ENCODE peak calls at places on chromosome 14, in seven cellular contexts. One of them, this sample, is unnamed.

GRCh38 chr14:92105845-92106094 is 612 bp downstream of the ATXN3 start:
- DNase-seq in uterus: peak
- DNase-seq in activated B cell treated with CpG ODN at 0.5 μM for 24 hours: no peak
- DNase-seq in neuronal stem cell: peak
- DNase-seq in GM04504: peak
- DNase-seq in H4: peak
- DNase-seq in spleen: peak
- DNase-seq in this sample: peak

GRCh38 chr14:65230287-65230728 is 128.0 kb upstream of the MAX start:
- DNase-seq in uterus: no peak
- DNase-seq in activated B cell treated with CpG ODN at 0.5 μM for 24 hours: no peak
- DNase-seq in neuronal stem cell: no peak
- DNase-seq in H4: no peak
- DNase-seq in GM04504: no peak
- DNase-seq in spleen: peak
- DNase-seq in this sample: peak

GRCh38 chr14:70789361-70789760 is 20.0 kb downstream of the MAP3K9 start:
- DNase-seq in uterus: no peak
- DNase-seq in activated B cell treated with CpG ODN at 0.5 μM for 24 hours: no peak
- DNase-seq in GM04504: peak
- DNase-seq in spleen: no peak
- DNase-seq in H4: no peak
- DNase-seq in neuronal stem cell: no peak
- DNase-seq in this sample: no peak

GRCh38 chr14:89615421-89615820 is 198.4 kb upstream of the FOXN3 start:
- DNase-seq in H4: no peak
- DNase-seq in spleen: no peak
- DNase-seq in uterus: no peak
- DNase-seq in neuronal stem cell: no peak
- DNase-seq in activated B cell treated with CpG ODN at 0.5 μM for 24 hours: no peak
- DNase-seq in GM04504: no peak
- DNase-seq in this sample: no peak

GRCh38 chr14:92244805-92245204 is 78.2 kb upstream of the SLC24A4 start:
- DNase-seq in uterus: no peak
- DNase-seq in H4: no peak
- DNase-seq in GM04504: no peak
- DNase-seq in neuronal stem cell: no peak
- DNase-seq in spleen: no peak
- DNase-seq in activated B cell treated with CpG ODN at 0.5 μM for 24 hours: no peak
- DNase-seq in this sample: no peak

GRCh38 chr14:96275182-96276112 is 19.4 kb downstream of the BDKRB1 start:
- DNase-seq in uterus: peak
- DNase-seq in H4: peak
- DNase-seq in spleen: peak
- DNase-seq in GM04504: peak
- DNase-seq in activated B cell treated with CpG ODN at 0.5 μM for 24 hours: peak
- DNase-seq in neuronal stem cell: peak
- DNase-seq in this sample: peak

GRCh38 chr14:83885748-83886382 is 1644.1 kb upstream of the FLRT2 start:
- DNase-seq in H4: no peak
- DNase-seq in GM04504: no peak
- DNase-seq in spleen: no peak
- DNase-seq in uterus: no peak
- DNase-seq in activated B cell treated with CpG ODN at 0.5 μM for 24 hours: no peak
- DNase-seq in neuronal stem cell: no peak
- DNase-seq in this sample: no peak

GRCh38 chr14:77301103-77301502 is 19.6 kb downstream of the POMT2 start:
- DNase-seq in H4: peak
- DNase-seq in activated B cell treated with CpG ODN at 0.5 μM for 24 hours: peak
- DNase-seq in GM04504: peak
- DNase-seq in uterus: peak
- DNase-seq in spleen: peak
- DNase-seq in neuronal stem cell: peak
- DNase-seq in this sample: peak

GRCh38 chr14:82125963-82126362 is 592.3 kb upstream of the SEL1L start:
- DNase-seq in H4: no peak
- DNase-seq in GM04504: no peak
- DNase-seq in uterus: no peak
- DNase-seq in neuronal stem cell: no peak
- DNase-seq in activated B cell treated with CpG ODN at 0.5 μM for 24 hours: no peak
- DNase-seq in spleen: no peak
- DNase-seq in this sample: no peak

GRCh38 chr14:56199095-56199975 is 81.1 kb downstream of the PELI2 start:
- DNase-seq in activated B cell treated with CpG ODN at 0.5 μM for 24 hours: no peak
- DNase-seq in H4: peak
- DNase-seq in GM04504: peak
- DNase-seq in uterus: peak
- DNase-seq in spleen: no peak
- DNase-seq in neuronal stem cell: no peak
- DNase-seq in this sample: no peak

GRCh38 chr14:34580381-34580780 is 40.9 kb upstream of the EAPP start:
- DNase-seq in uterus: peak
- DNase-seq in neuronal stem cell: no peak
- DNase-seq in spleen: peak
- DNase-seq in GM04504: no peak
- DNase-seq in H4: no peak
- DNase-seq in activated B cell treated with CpG ODN at 0.5 μM for 24 hours: no peak
- DNase-seq in this sample: no peak

GRCh38 chr14:69354383-69355154 is 43.5 kb downstream of the ERH start:
- DNase-seq in uterus: no peak
- DNase-seq in activated B cell treated with CpG ODN at 0.5 μM for 24 hours: peak
- DNase-seq in neuronal stem cell: no peak
- DNase-seq in GM04504: no peak
- DNase-seq in spleen: peak
- DNase-seq in H4: no peak
- DNase-seq in this sample: no peak

GRCh38 chr14:102370305-102370809 is 7.6 kb downstream of the TECPR2 start:
- DNase-seq in activated B cell treated with CpG ODN at 0.5 μM for 24 hours: no peak
- DNase-seq in spleen: peak
- DNase-seq in GM04504: no peak
- DNase-seq in H4: no peak
- DNase-seq in neuronal stem cell: no peak
- DNase-seq in uterus: no peak
- DNase-seq in this sample: no peak

GRCh38 chr14:64510825-64511679 is 6.5 kb downstream of the ZBTB1 start:
- DNase-seq in uterus: peak
- DNase-seq in activated B cell treated with CpG ODN at 0.5 μM for 24 hours: no peak
- DNase-seq in spleen: no peak
- DNase-seq in GM04504: peak
- DNase-seq in neuronal stem cell: peak
- DNase-seq in H4: peak
- DNase-seq in this sample: peak

GRCh38 chr14:76480426-76480825 is 104.5 kb downstream of the ESRRB start:
- DNase-seq in spleen: no peak
- DNase-seq in uterus: no peak
- DNase-seq in H4: no peak
- DNase-seq in activated B cell treated with CpG ODN at 0.5 μM for 24 hours: no peak
- DNase-seq in GM04504: no peak
- DNase-seq in neuronal stem cell: no peak
- DNase-seq in this sample: no peak

GRCh38 chr14:81169711-81170103 is 51.1 kb downstream of the GTF2A1 start:
- DNase-seq in GM04504: no peak
- DNase-seq in activated B cell treated with CpG ODN at 0.5 μM for 24 hours: no peak
- DNase-seq in H4: no peak
- DNase-seq in uterus: peak
- DNase-seq in spleen: peak
- DNase-seq in neuronal stem cell: no peak
- DNase-seq in this sample: peak

GRCh38 chr14:100772607-100773165 is 46.0 kb downstream of the DLK1 start:
- DNase-seq in uterus: no peak
- DNase-seq in GM04504: no peak
- DNase-seq in H4: no peak
- DNase-seq in spleen: peak
- DNase-seq in activated B cell treated with CpG ODN at 0.5 μM for 24 hours: no peak
- DNase-seq in neuronal stem cell: no peak
- DNase-seq in this sample: no peak

GRCh38 chr14:61329478-61330051 is 8.2 kb downstream of the PRKCH start:
- DNase-seq in activated B cell treated with CpG ODN at 0.5 μM for 24 hours: no peak
- DNase-seq in neuronal stem cell: no peak
- DNase-seq in uterus: no peak
- DNase-seq in H4: no peak
- DNase-seq in spleen: no peak
- DNase-seq in GM04504: no peak
- DNase-seq in this sample: no peak

GRCh38 chr14:96037891-96038557 is 1.1 kb upstream of the C14orf132 start:
- DNase-seq in H4: peak
- DNase-seq in activated B cell treated with CpG ODN at 0.5 μM for 24 hours: no peak
- DNase-seq in GM04504: no peak
- DNase-seq in neuronal stem cell: no peak
- DNase-seq in uterus: peak
- DNase-seq in spleen: no peak
- DNase-seq in this sample: no peak

GRCh38 chr14:100092832-100093231 is 27.6 kb downstream of the EVL start:
- DNase-seq in H4: no peak
- DNase-seq in spleen: no peak
- DNase-seq in activated B cell treated with CpG ODN at 0.5 μM for 24 hours: no peak
- DNase-seq in uterus: no peak
- DNase-seq in neuronal stem cell: no peak
- DNase-seq in GM04504: no peak
- DNase-seq in this sample: no peak

GRCh38 chr14:43540948-43541347 is 966.1 kb downstream of the FSCB start:
- DNase-seq in activated B cell treated with CpG ODN at 0.5 μM for 24 hours: no peak
- DNase-seq in neuronal stem cell: no peak
- DNase-seq in uterus: no peak
- DNase-seq in H4: peak
- DNase-seq in spleen: no peak
- DNase-seq in GM04504: no peak
- DNase-seq in this sample: no peak

GRCh38 chr14:77902806-77903205 is 102.9 kb downstream of the ADCK1 start:
- DNase-seq in H4: no peak
- DNase-seq in GM04504: no peak
- DNase-seq in uterus: no peak
- DNase-seq in activated B cell treated with CpG ODN at 0.5 μM for 24 hours: no peak
- DNase-seq in neuronal stem cell: no peak
- DNase-seq in spleen: no peak
- DNase-seq in this sample: no peak

GRCh38 chr14:69574266-69574953 is at the start of gene CCDC177:
- DNase-seq in neuronal stem cell: peak
- DNase-seq in spleen: peak
- DNase-seq in uterus: peak
- DNase-seq in GM04504: no peak
- DNase-seq in activated B cell treated with CpG ODN at 0.5 μM for 24 hours: peak
- DNase-seq in H4: peak
- DNase-seq in this sample: peak

GRCh38 chr14:74825008-74825407 is 50.9 kb downstream of the PROX2 start:
- DNase-seq in H4: no peak
- DNase-seq in neuronal stem cell: no peak
- DNase-seq in spleen: no peak
- DNase-seq in activated B cell treated with CpG ODN at 0.5 μM for 24 hours: no peak
- DNase-seq in uterus: no peak
- DNase-seq in GM04504: no peak
- DNase-seq in this sample: no peak

GRCh38 chr14:96251656-96252155 is 4.3 kb upstream of the BDKRB1 start:
- DNase-seq in uterus: no peak
- DNase-seq in H4: no peak
- DNase-seq in GM04504: no peak
- DNase-seq in spleen: no peak
- DNase-seq in activated B cell treated with CpG ODN at 0.5 μM for 24 hours: no peak
- DNase-seq in neuronal stem cell: no peak
- DNase-seq in this sample: no peak

GRCh38 chr14:23095196-23096108 is at the start of gene C14orf119:
- DNase-seq in spleen: peak
- DNase-seq in GM04504: peak
- DNase-seq in activated B cell treated with CpG ODN at 0.5 μM for 24 hours: peak
- DNase-seq in H4: peak
- DNase-seq in neuronal stem cell: peak
- DNase-seq in uterus: peak
- DNase-seq in this sample: peak

GRCh38 chr14:24843494-24843893 is 206.5 kb downstream of the STXBP6 start:
- DNase-seq in activated B cell treated with CpG ODN at 0.5 μM for 24 hours: no peak
- DNase-seq in spleen: no peak
- DNase-seq in uterus: no peak
- DNase-seq in GM04504: no peak
- DNase-seq in H4: peak
- DNase-seq in neuronal stem cell: no peak
- DNase-seq in this sample: no peak

GRCh38 chr14:105067140-105067968 is 2.1 kb upstream of the GPR132 start:
- DNase-seq in activated B cell treated with CpG ODN at 0.5 μM for 24 hours: no peak
- DNase-seq in GM04504: no peak
- DNase-seq in H4: no peak
- DNase-seq in neuronal stem cell: no peak
- DNase-seq in uterus: no peak
- DNase-seq in spleen: peak
- DNase-seq in this sample: no peak

GRCh38 chr14:24817638-24818053 is 183.7 kb upstream of the GZMB start:
- DNase-seq in neuronal stem cell: no peak
- DNase-seq in GM04504: no peak
- DNase-seq in spleen: no peak
- DNase-seq in uterus: no peak
- DNase-seq in activated B cell treated with CpG ODN at 0.5 μM for 24 hours: no peak
- DNase-seq in H4: peak
- DNase-seq in this sample: no peak

GRCh38 chr14:52348796-52349195 is 34.7 kb downstream of the PTGER2 start:
- DNase-seq in spleen: no peak
- DNase-seq in activated B cell treated with CpG ODN at 0.5 μM for 24 hours: no peak
- DNase-seq in H4: peak
- DNase-seq in GM04504: no peak
- DNase-seq in uterus: no peak
- DNase-seq in neuronal stem cell: no peak
- DNase-seq in this sample: no peak

GRCh38 chr14:100413699-100414098 is 90.6 kb downstream of the SLC25A47 start:
- DNase-seq in uterus: no peak
- DNase-seq in H4: no peak
- DNase-seq in neuronal stem cell: no peak
- DNase-seq in spleen: no peak
- DNase-seq in GM04504: no peak
- DNase-seq in activated B cell treated with CpG ODN at 0.5 μM for 24 hours: no peak
- DNase-seq in this sample: no peak

GRCh38 chr14:71658261-71658860 is 273.9 kb upstream of the RGS6 start:
- DNase-seq in spleen: no peak
- DNase-seq in H4: no peak
- DNase-seq in neuronal stem cell: no peak
- DNase-seq in GM04504: no peak
- DNase-seq in activated B cell treated with CpG ODN at 0.5 μM for 24 hours: no peak
- DNase-seq in uterus: no peak
- DNase-seq in this sample: no peak

GRCh38 chr14:95272057-95272456 is 47.7 kb downstream of the CLMN start:
- DNase-seq in spleen: no peak
- DNase-seq in activated B cell treated with CpG ODN at 0.5 μM for 24 hours: no peak
- DNase-seq in H4: no peak
- DNase-seq in uterus: no peak
- DNase-seq in neuronal stem cell: no peak
- DNase-seq in GM04504: no peak
- DNase-seq in this sample: no peak

GRCh38 chr14:59407246-59407615 is 57.9 kb downstream of the GPR135 start:
- DNase-seq in GM04504: peak
- DNase-seq in uterus: peak
- DNase-seq in activated B cell treated with CpG ODN at 0.5 μM for 24 hours: no peak
- DNase-seq in H4: no peak
- DNase-seq in neuronal stem cell: no peak
- DNase-seq in spleen: no peak
- DNase-seq in this sample: no peak

GRCh38 chr14:100067971-100068959 is 3.0 kb downstream of the EVL start:
- DNase-seq in uterus: no peak
- DNase-seq in H4: peak
- DNase-seq in GM04504: no peak
- DNase-seq in spleen: peak
- DNase-seq in neuronal stem cell: no peak
- DNase-seq in activated B cell treated with CpG ODN at 0.5 μM for 24 hours: peak
- DNase-seq in this sample: peak